ENCODE peak calls at places on chromosomes 12 and 14, in seven cellular contexts. One of them, this sample, is unnamed.

GRCh38 chr12:46661161-46661845 is 164.5 kb downstream of the SLC38A4 start:
- DNase-seq in HEK293T: peak
- DNase-seq in nephron progenitor cell: no peak
- DNase-seq in choroid plexus epithelial cell: peak
- DNase-seq in fibroblast of the conjunctiva: peak
- DNase-seq in GM06990: peak
- DNase-seq in memory B cell: no peak
- DNase-seq in this sample: peak

GRCh38 chr12:93785262-93786010 is 108.3 kb downstream of the CRADD start:
- DNase-seq in HEK293T: no peak
- DNase-seq in nephron progenitor cell: no peak
- DNase-seq in choroid plexus epithelial cell: peak
- DNase-seq in fibroblast of the conjunctiva: peak
- DNase-seq in GM06990: no peak
- DNase-seq in memory B cell: no peak
- DNase-seq in this sample: no peak

GRCh38 chr14:22472466-22472865 is 116.6 kb downstream of the DAD1 start:
- DNase-seq in HEK293T: no peak
- DNase-seq in nephron progenitor cell: no peak
- DNase-seq in choroid plexus epithelial cell: no peak
- DNase-seq in fibroblast of the conjunctiva: no peak
- DNase-seq in GM06990: no peak
- DNase-seq in memory B cell: no peak
- DNase-seq in this sample: no peak

GRCh38 chr12:20601668-20602280 is 93.4 kb upstream of the SLCO1C1 start:
- DNase-seq in HEK293T: peak
- DNase-seq in nephron progenitor cell: no peak
- DNase-seq in choroid plexus epithelial cell: peak
- DNase-seq in fibroblast of the conjunctiva: peak
- DNase-seq in GM06990: no peak
- DNase-seq in memory B cell: no peak
- DNase-seq in this sample: peak

GRCh38 chr12:3680919-3681594 is 71.9 kb downstream of the CRACR2A start:
- DNase-seq in HEK293T: no peak
- DNase-seq in nephron progenitor cell: no peak
- DNase-seq in choroid plexus epithelial cell: peak
- DNase-seq in fibroblast of the conjunctiva: no peak
- DNase-seq in GM06990: no peak
- DNase-seq in memory B cell: no peak
- DNase-seq in this sample: no peak

GRCh38 chr12:125185311-125185739 is 120.1 kb downstream of the AACS start:
- DNase-seq in HEK293T: no peak
- DNase-seq in nephron progenitor cell: peak
- DNase-seq in choroid plexus epithelial cell: peak
- DNase-seq in fibroblast of the conjunctiva: no peak
- DNase-seq in GM06990: no peak
- DNase-seq in memory B cell: no peak
- DNase-seq in this sample: no peak

GRCh38 chr14:78164226-78164853 is 5.8 kb upstream of the NRXN3 start:
- DNase-seq in HEK293T: peak
- DNase-seq in nephron progenitor cell: peak
- DNase-seq in choroid plexus epithelial cell: peak
- DNase-seq in fibroblast of the conjunctiva: no peak
- DNase-seq in GM06990: no peak
- DNase-seq in memory B cell: no peak
- DNase-seq in this sample: peak

GRCh38 chr12:124884587-124885438 is 21.1 kb upstream of the SCARB1 start:
- DNase-seq in HEK293T: no peak
- DNase-seq in nephron progenitor cell: peak
- DNase-seq in choroid plexus epithelial cell: no peak
- DNase-seq in fibroblast of the conjunctiva: no peak
- DNase-seq in GM06990: peak
- DNase-seq in memory B cell: peak
- DNase-seq in this sample: peak

GRCh38 chr12:27866382-27867101 is 86.5 kb upstream of the MANSC4 start:
- DNase-seq in HEK293T: no peak
- DNase-seq in nephron progenitor cell: no peak
- DNase-seq in choroid plexus epithelial cell: peak
- DNase-seq in fibroblast of the conjunctiva: no peak
- DNase-seq in GM06990: no peak
- DNase-seq in memory B cell: no peak
- DNase-seq in this sample: no peak

GRCh38 chr12:68042212-68042699 is 53.0 kb downstream of the IFNG-AS1 start:
- DNase-seq in HEK293T: no peak
- DNase-seq in nephron progenitor cell: no peak
- DNase-seq in choroid plexus epithelial cell: peak
- DNase-seq in fibroblast of the conjunctiva: no peak
- DNase-seq in GM06990: peak
- DNase-seq in memory B cell: peak
- DNase-seq in this sample: peak

GRCh38 chr12:20188930-20189653 is 179.2 kb upstream of the PDE3A start:
- DNase-seq in HEK293T: no peak
- DNase-seq in nephron progenitor cell: no peak
- DNase-seq in choroid plexus epithelial cell: peak
- DNase-seq in fibroblast of the conjunctiva: no peak
- DNase-seq in GM06990: no peak
- DNase-seq in memory B cell: no peak
- DNase-seq in this sample: no peak

This sample was measured in GM12865.